ENCODE peak calls at places on chromosomes 6 and 20, in five cellular contexts. One of them, this sample, is unnamed.

GRCh38 chr6:107361568-107362270 is 97.6 kb downstream of the PDSS2 start:
- DNase-seq in GM23338: peak; percentile 35
- DNase-seq in prostate gland: no peak
- DNase-seq in neural progenitor cell: peak; percentile 34
- DNase-seq in OCI-LY7: no peak
- DNase-seq in this sample: no peak

GRCh38 chr20:13771853-13772453 is 12.8 kb downstream of the ESF1 start:
- DNase-seq in OCI-LY7: peak; percentile 56
- DNase-seq in prostate gland: no peak
- DNase-seq in GM23338: peak; percentile 55
- DNase-seq in neural progenitor cell: peak; percentile 24
- DNase-seq in this sample: no peak

GRCh38 chr6:73519943-73520687 is 717 bp downstream of the EEF1A1 start:
- DNase-seq in OCI-LY7: peak; percentile 78
- DNase-seq in neural progenitor cell: peak; percentile 73
- DNase-seq in GM23338: peak; percentile 57
- DNase-seq in prostate gland: peak; percentile 47
- DNase-seq in this sample: peak; percentile 90

GRCh38 chr6:114119056-114119455 is 148.1 kb upstream of the HDAC2 start:
- DNase-seq in GM23338: no peak
- DNase-seq in OCI-LY7: no peak
- DNase-seq in prostate gland: no peak
- DNase-seq in neural progenitor cell: no peak
- DNase-seq in this sample: no peak

GRCh38 chr6:133241901-133242760 is 974 bp downstream of the EYA4 start:
- DNase-seq in prostate gland: no peak
- DNase-seq in neural progenitor cell: peak; percentile 68
- DNase-seq in GM23338: peak; percentile 49
- DNase-seq in OCI-LY7: no peak
- DNase-seq in this sample: no peak

GRCh38 chr6:170176621-170177382 is 114.1 kb downstream of the DLL1 start:
- DNase-seq in prostate gland: peak; percentile 24
- DNase-seq in GM23338: no peak
- DNase-seq in neural progenitor cell: no peak
- DNase-seq in OCI-LY7: no peak
- DNase-seq in this sample: no peak

GRCh38 chr6:159790947-159791598 is 806 bp downstream of the MRPL18 start:
- DNase-seq in prostate gland: no peak
- DNase-seq in OCI-LY7: peak; percentile 55
- DNase-seq in neural progenitor cell: peak; percentile 8
- DNase-seq in GM23338: no peak
- DNase-seq in this sample: no peak

GRCh38 chr6:137214931-137215330 is 4.3 kb downstream of the IFNGR1 start:
- DNase-seq in GM23338: no peak
- DNase-seq in prostate gland: no peak
- DNase-seq in OCI-LY7: no peak
- DNase-seq in neural progenitor cell: no peak
- DNase-seq in this sample: no peak

GRCh38 chr6:160378886-160379285 is 30.7 kb downstream of the SLC22A3 start:
- DNase-seq in prostate gland: peak; percentile 43
- DNase-seq in GM23338: no peak
- DNase-seq in neural progenitor cell: no peak
- DNase-seq in OCI-LY7: no peak
- DNase-seq in this sample: no peak

GRCh38 chr6:39173276-39173675 is 56.0 kb downstream of the KCNK5 start:
- DNase-seq in prostate gland: no peak
- DNase-seq in OCI-LY7: no peak
- DNase-seq in GM23338: no peak
- DNase-seq in neural progenitor cell: no peak
- DNase-seq in this sample: no peak

GRCh38 chr20:61757-62156 is 25.7 kb upstream of the DEFB125 start:
- DNase-seq in prostate gland: no peak
- DNase-seq in neural progenitor cell: no peak
- DNase-seq in GM23338: no peak
- DNase-seq in OCI-LY7: no peak
- DNase-seq in this sample: no peak

GRCh38 chr6:119129148-119129967 is 50.9 kb upstream of the FAM184A start:
- DNase-seq in OCI-LY7: peak; percentile 72
- DNase-seq in neural progenitor cell: peak; percentile 68
- DNase-seq in prostate gland: peak; percentile 43
- DNase-seq in GM23338: peak; percentile 87
- DNase-seq in this sample: no peak

GRCh38 chr20:61683721-61684120 is 382.0 kb downstream of the TAF4 start:
- DNase-seq in neural progenitor cell: no peak
- DNase-seq in prostate gland: peak; percentile 61
- DNase-seq in OCI-LY7: no peak
- DNase-seq in GM23338: no peak
- DNase-seq in this sample: no peak

GRCh38 chr6:127812985-127813681 is 87.7 kb downstream of the THEMIS start:
- DNase-seq in prostate gland: no peak
- DNase-seq in neural progenitor cell: no peak
- DNase-seq in OCI-LY7: no peak
- DNase-seq in GM23338: no peak
- DNase-seq in this sample: no peak

GRCh38 chr6:38498085-38498484 is 141.6 kb downstream of the BTBD9 start:
- DNase-seq in neural progenitor cell: no peak
- DNase-seq in OCI-LY7: no peak
- DNase-seq in GM23338: no peak
- DNase-seq in prostate gland: no peak
- DNase-seq in this sample: no peak

GRCh38 chr6:3259491-3259958 is 778 bp downstream of the PSMG4 start:
- DNase-seq in OCI-LY7: peak; percentile 67
- DNase-seq in GM23338: peak; percentile 65
- DNase-seq in prostate gland: no peak
- DNase-seq in neural progenitor cell: peak; percentile 51
- DNase-seq in this sample: no peak

DNA sequence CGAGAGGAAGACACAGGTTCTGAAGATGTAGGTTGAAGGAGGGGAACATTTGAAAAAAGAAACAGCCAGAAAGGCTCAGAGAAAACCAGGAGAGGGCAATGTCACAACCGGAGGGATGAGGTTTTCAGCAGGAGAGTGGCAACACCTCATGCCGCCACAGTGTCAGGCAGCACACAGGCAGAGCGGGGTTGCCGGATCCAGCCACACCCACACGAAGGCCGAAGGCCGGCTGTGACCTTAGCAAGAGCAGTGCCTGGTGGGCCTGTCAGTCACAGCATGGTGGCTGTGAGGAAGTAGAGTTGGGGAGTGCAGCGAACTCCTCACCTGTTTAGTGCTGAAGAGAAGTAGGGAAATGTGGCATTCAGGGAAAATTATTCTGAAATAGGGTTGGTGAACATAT is 14.0 kb downstream of the HDDC2 start:
- DNase-seq in GM23338: peak; percentile 30
- DNase-seq in OCI-LY7: no peak
- DNase-seq in neural progenitor cell: no peak
- DNase-seq in prostate gland: no peak
- DNase-seq in this sample: no peak
- H3K4me3 ChIP-seq in GM23338: no peak overlapping the region
- H3K4me3 ChIP-seq in OCI-LY7: no peak overlapping the region
- H3K4me3 ChIP-seq in neural progenitor cell: no peak overlapping the region
- H3K4me3 ChIP-seq in prostate gland: no peak overlapping the region
- H3K4me3 ChIP-seq in this sample: no peak overlapping the region

GRCh38 chr20:37941332-37941731 is 38.4 kb downstream of the VSTM2L start:
- DNase-seq in GM23338: peak; percentile 59
- DNase-seq in neural progenitor cell: peak; percentile 38
- DNase-seq in OCI-LY7: no peak
- DNase-seq in prostate gland: no peak
- DNase-seq in this sample: no peak
- TF ChIP-seq CTCF in GM23338: peak; percentile 82
- TF ChIP-seq CTCF in neural progenitor cell: peak; percentile 48
- TF ChIP-seq CTCF in OCI-LY7: peak; percentile 51
- TF ChIP-seq CTCF in prostate gland: no peak
- TF ChIP-seq CTCF in this sample: no peak

GRCh38 chr6:32852018-32852843 is 1.3 kb downstream of the TAP1 start:
- DNase-seq in prostate gland: peak; percentile 50
- DNase-seq in neural progenitor cell: no peak
- DNase-seq in GM23338: peak; percentile 48
- DNase-seq in OCI-LY7: no peak
- DNase-seq in this sample: peak; percentile 80

GRCh38 chr6:32853541-32854375 is at the start of the genes PSMB9 and TAP1:
- DNase-seq in OCI-LY7: peak; percentile 94
- DNase-seq in prostate gland: peak; percentile 96
- DNase-seq in neural progenitor cell: peak; percentile 96
- DNase-seq in GM23338: peak; percentile 95
- DNase-seq in this sample: peak; percentile 98

GRCh38 chr6:32852844-32853540 is 512 bp downstream of the TAP1 start:
- DNase-seq in prostate gland: peak; percentile 53
- DNase-seq in OCI-LY7: peak; percentile 56
- DNase-seq in GM23338: peak; percentile 51
- DNase-seq in neural progenitor cell: peak; percentile 54
- DNase-seq in this sample: peak; percentile 46

GRCh38 chr6:32849126-32849525 is 4.4 kb downstream of the TAP1 start:
- DNase-seq in prostate gland: no peak
- DNase-seq in GM23338: no peak
- DNase-seq in OCI-LY7: no peak
- DNase-seq in neural progenitor cell: no peak
- DNase-seq in this sample: no peak

GRCh38 chr6:32851025-32851424 is 2.5 kb downstream of the TAP1 start:
- DNase-seq in prostate gland: no peak
- DNase-seq in GM23338: no peak
- DNase-seq in neural progenitor cell: no peak
- DNase-seq in OCI-LY7: no peak
- DNase-seq in this sample: no peak
- H3K4me3 ChIP-seq in prostate gland: no peak overlapping the region
- H3K4me3 ChIP-seq in GM23338: no peak overlapping the region
- H3K4me3 ChIP-seq in neural progenitor cell: no peak overlapping the region
- H3K4me3 ChIP-seq in OCI-LY7: no peak overlapping the region
- H3K4me3 ChIP-seq in this sample: no peak overlapping the region

GRCh38 chr6:41375598-41376151 is 40.3 kb downstream of the NCR2 start:
- DNase-seq in OCI-LY7: no peak
- DNase-seq in GM23338: peak; percentile 72
- DNase-seq in neural progenitor cell: peak; percentile 68
- DNase-seq in prostate gland: no peak
- DNase-seq in this sample: no peak

GRCh38 chr6:41374618-41375590 is 39.5 kb downstream of the NCR2 start:
- DNase-seq in prostate gland: no peak
- DNase-seq in GM23338: peak; percentile 71
- DNase-seq in neural progenitor cell: peak; percentile 65
- DNase-seq in OCI-LY7: no peak
- DNase-seq in this sample: no peak

GRCh38 chr6:41372526-41373366 is 37.3 kb downstream of the NCR2 start:
- DNase-seq in neural progenitor cell: peak; percentile 76
- DNase-seq in OCI-LY7: no peak
- DNase-seq in GM23338: peak; percentile 70
- DNase-seq in prostate gland: no peak
- DNase-seq in this sample: no peak

GRCh38 chr6:41373367-41373918 is 38.0 kb downstream of the NCR2 start:
- DNase-seq in GM23338: no peak
- DNase-seq in prostate gland: no peak
- DNase-seq in OCI-LY7: no peak
- DNase-seq in neural progenitor cell: no peak
- DNase-seq in this sample: no peak

DNA sequence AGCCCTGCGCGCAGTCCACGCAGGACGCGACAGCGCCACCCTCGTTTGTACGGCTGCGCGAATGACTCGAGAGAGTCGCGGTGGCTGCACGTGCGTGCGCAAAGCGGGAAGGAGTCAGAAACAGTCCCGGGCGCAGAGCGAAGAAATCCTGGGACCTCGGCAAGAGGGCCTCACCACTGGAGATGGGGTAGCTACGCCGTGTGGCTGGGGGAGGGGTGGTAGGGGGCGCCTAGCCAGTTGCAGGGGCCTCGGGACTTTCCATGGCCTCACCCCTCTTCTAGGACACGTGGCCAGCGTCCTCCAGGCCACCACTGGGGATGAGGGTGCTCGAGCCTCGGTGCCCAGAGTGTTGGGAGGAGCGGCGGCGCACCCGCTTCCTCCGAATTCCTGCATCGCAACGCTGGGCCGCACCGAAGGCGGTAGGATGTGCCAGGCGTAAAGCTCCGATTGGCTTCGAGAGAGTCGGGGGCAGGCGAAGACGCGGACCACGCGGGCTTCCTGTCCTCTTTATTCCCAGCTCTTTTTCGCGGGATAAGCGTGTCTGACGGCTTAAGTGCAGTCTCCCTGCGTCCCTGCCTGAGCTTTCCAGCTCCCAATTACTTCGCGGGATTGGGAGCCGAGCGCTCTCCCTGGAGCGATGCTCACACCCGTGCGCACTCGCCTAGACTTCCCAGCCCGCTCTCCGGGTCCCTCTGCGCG is 38.7 kb downstream of the NCR2 start:
- DNase-seq in OCI-LY7: no peak
- DNase-seq in prostate gland: no peak
- DNase-seq in GM23338: peak; percentile 85
- DNase-seq in neural progenitor cell: peak; percentile 77
- DNase-seq in this sample: no peak
- TF ChIP-seq CTCF in OCI-LY7: no peak
- TF ChIP-seq CTCF in prostate gland: no peak
- TF ChIP-seq CTCF in GM23338: no peak
- TF ChIP-seq CTCF in neural progenitor cell: no peak
- TF ChIP-seq CTCF in this sample: no peak

GRCh38 chr6:27474672-27475071 is 1.8 kb upstream of the ZNF184 start:
- DNase-seq in prostate gland: no peak
- DNase-seq in neural progenitor cell: no peak
- DNase-seq in OCI-LY7: no peak
- DNase-seq in GM23338: peak; percentile 14
- DNase-seq in this sample: no peak
- H3K4me3 ChIP-seq in prostate gland: no peak overlapping the region
- H3K4me3 ChIP-seq in neural progenitor cell: no peak overlapping the region
- H3K4me3 ChIP-seq in OCI-LY7: no peak overlapping the region
- H3K4me3 ChIP-seq in GM23338: peak overlapping the region; percentile 86
- H3K4me3 ChIP-seq in this sample: no peak overlapping the region

GRCh38 chr20:57083072-57083471 is 183.4 kb downstream of the BMP7 start:
- DNase-seq in OCI-LY7: no peak
- DNase-seq in prostate gland: no peak
- DNase-seq in neural progenitor cell: no peak
- DNase-seq in GM23338: no peak
- DNase-seq in this sample: no peak
- TF ChIP-seq CTCF in OCI-LY7: no peak
- TF ChIP-seq CTCF in prostate gland: no peak
- TF ChIP-seq CTCF in neural progenitor cell: no peak
- TF ChIP-seq CTCF in GM23338: no peak
- TF ChIP-seq CTCF in this sample: no peak